ENCODE peak calls at places on chromosomes 6 and 20, in ten cellular contexts. D is fibroblast of mammary gland, F is cardiac muscle cell, G is neural progenitor cell, Y is stomach, R is transverse colon, A is omental fat pad, U is suprapubic skin, C is ascending aorta, N is GM13976. Z is an unnamed sample.

GRCh38 chr6:160950507-160950906 is 41.1 kb upstream of the MAP3K4 start:
- DNase-seq in D (peak), F (no peak), G (no peak), Y (peak), R (no peak), A (no peak), U (no peak), C (no peak), N (no peak), Z (no peak)

GRCh38 chr6:159934181-159934580 is 34.7 kb upstream of the IGF2R start:
- DNase-seq in D (no peak), F (no peak), G (no peak), Y (no peak), R (no peak), A (no peak), U (no peak), C (no peak), N (no peak), Z (peak)

GRCh38 chr20:17786221-17786718 is 86.5 kb downstream of the BANF2 start:
- DNase-seq in D (peak), F (no peak), G (no peak), Y (no peak), R (no peak), A (no peak), U (no peak), C (no peak), N (no peak), Z (no peak)

GRCh38 chr6:163414367-163415175 is at the start of gene QKI:
- DNase-seq in D (peak), F (peak), G (peak), Y (peak), R (peak), A (no peak), U (peak), C (peak), N (peak), Z (peak)

GRCh38 chr6:137341721-137342195 is 122.6 kb upstream of the IFNGR1 start:
- DNase-seq in D (peak), F (no peak), G (peak), Y (peak), R (peak), A (no peak), U (no peak), C (no peak), N (peak), Z (no peak)

GRCh38 chr6:144007779-144008500 is at the start of gene PLAGL1:
- DNase-seq in D (peak), F (peak), G (peak), Y (peak), R (peak), A (peak), U (peak), C (peak), N (peak), Z (peak)

GRCh38 chr20:38246357-38247165 is 14.0 kb downstream of the KIAA1755 start:
- DNase-seq in D (no peak), F (no peak), G (no peak), Y (no peak), R (no peak), A (no peak), U (no peak), C (no peak), N (no peak), Z (no peak)

GRCh38 chr6:112501705-112502104 is 154.6 kb downstream of the RFPL4B start:
- DNase-seq in D (peak), F (no peak), G (peak), Y (no peak), R (no peak), A (no peak), U (no peak), C (no peak), N (no peak), Z (peak)

GRCh38 chr6:143405381-143406154 is 44.9 kb downstream of the ADAT2 start:
- DNase-seq in D (peak), F (no peak), G (no peak), Y (no peak), R (no peak), A (no peak), U (no peak), C (no peak), N (no peak), Z (no peak)

GRCh38 chr20:48470141-48470540 is 357.7 kb downstream of the PREX1 start:
- DNase-seq in D (no peak), F (no peak), G (no peak), Y (no peak), R (no peak), A (no peak), U (no peak), C (no peak), N (no peak), Z (no peak)

GRCh38 chr6:140071115-140071514 is 696.7 kb upstream of the CITED2 start:
- DNase-seq in D (peak), F (no peak), G (no peak), Y (no peak), R (no peak), A (no peak), U (no peak), C (no peak), N (no peak), Z (no peak)

GRCh38 chr6:158769696-158770446 is 49.3 kb downstream of the EZR start:
- DNase-seq in D (no peak), F (no peak), G (no peak), Y (no peak), R (no peak), A (peak), U (no peak), C (no peak), N (no peak), Z (no peak)

GRCh38 chr6:73027691-73028090 is 197.6 kb downstream of the KHDC1L start:
- DNase-seq in D (no peak), F (no peak), G (no peak), Y (no peak), R (no peak), A (no peak), U (no peak), C (no peak), N (no peak), Z (no peak)

GRCh38 chr20:31516651-31517050 is 2.4 kb downstream of the HM13 start:
- DNase-seq in D (no peak), F (no peak), G (no peak), Y (no peak), R (no peak), A (no peak), U (no peak), C (no peak), N (no peak), Z (no peak)

GRCh38 chr20:64101731-64102621 is 5.4 kb downstream of the NPBWR2 start:
- DNase-seq in D (no peak), F (peak), G (peak), Y (peak), R (peak), A (no peak), U (no peak), C (no peak), N (peak), Z (no peak)
- TF ChIP-seq CTCF in D (no peak), F (peak), G (peak), Y (peak), R (peak), A (no peak), U (peak), C (peak), N (peak), Z (peak)

GRCh38 chr6:150018846-150019580 is 6.3 kb downstream of the RAET1L start:
- DNase-seq in D (no peak), F (no peak), G (no peak), Y (no peak), R (no peak), A (no peak), U (peak), C (peak), N (no peak), Z (no peak)

DNA sequence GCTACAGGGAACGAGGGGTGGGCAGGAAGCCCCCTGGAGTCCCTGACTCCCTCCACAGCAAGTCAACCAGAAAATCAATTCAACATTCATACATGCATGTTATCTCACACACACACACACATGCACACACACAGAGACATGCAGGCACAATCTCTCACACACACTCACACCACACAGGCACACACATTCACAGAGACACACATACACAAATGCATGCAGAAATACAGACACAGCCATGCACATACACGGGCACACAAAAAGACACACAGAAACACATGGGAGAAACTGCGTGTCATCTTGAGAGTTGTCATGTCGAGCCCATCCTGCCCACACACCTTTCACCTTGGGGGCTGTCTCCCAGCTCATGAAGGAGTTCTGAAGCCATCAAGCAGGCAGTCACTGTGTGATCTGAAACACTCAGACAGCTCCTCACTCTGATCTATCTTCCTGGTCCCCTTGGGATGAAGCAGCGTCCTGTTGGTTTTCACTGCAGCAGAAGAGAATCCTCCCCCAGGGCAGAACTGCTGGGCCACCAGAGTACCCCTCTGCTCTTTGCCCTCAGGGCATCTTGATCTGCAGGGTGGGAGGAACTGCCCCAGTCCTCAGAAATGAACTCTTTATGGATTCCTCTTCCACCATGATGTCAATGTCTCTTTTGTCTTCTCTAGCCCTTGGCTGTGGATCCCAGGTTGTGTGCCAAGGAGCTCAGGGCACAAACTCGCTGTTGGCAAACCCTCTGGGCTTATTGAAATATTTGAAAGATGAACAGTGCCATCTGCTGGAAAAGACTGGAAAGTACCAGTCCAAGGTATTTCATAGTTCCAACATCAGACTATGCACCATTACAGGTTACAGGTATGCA is 8.8 kb downstream of the RAET1L start:
- DNase-seq in D (peak), F (peak), G (peak), Y (peak), R (peak), A (no peak), U (peak), C (peak), N (peak), Z (peak)
- TF ChIP-seq CTCF in D (peak), F (peak), G (peak), Y (peak), R (peak), A (no peak), U (peak), C (peak), N (peak), Z (peak)

DNA sequence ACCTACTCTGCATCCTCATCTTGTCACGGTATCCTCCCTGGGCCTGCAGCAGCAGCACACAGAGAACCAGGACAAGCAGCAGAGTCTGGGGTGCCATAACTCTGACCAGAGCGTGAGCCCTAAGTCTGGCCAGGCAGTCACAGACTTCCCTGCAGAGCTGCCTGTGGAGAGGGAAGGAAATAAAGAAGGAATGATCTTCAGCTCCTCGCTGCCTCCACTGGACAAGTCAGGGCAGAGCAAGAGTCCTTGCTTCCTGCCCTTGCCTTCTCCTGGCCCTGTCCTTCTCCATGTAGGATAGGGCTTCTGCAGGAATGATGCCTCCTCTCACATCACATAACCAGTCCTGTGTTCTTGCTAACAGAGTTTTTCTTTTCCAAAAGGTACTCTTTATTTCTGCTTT is 15.9 kb upstream of the WFDC11 start:
- DNase-seq in D (peak), F (no peak), G (peak), Y (no peak), R (no peak), A (no peak), U (no peak), C (no peak), N (no peak), Z (no peak)
- TF ChIP-seq CTCF in D (peak), F (peak), G (peak), Y (no peak), R (no peak), A (no peak), U (no peak), C (no peak), N (no peak), Z (no peak)

DNA sequence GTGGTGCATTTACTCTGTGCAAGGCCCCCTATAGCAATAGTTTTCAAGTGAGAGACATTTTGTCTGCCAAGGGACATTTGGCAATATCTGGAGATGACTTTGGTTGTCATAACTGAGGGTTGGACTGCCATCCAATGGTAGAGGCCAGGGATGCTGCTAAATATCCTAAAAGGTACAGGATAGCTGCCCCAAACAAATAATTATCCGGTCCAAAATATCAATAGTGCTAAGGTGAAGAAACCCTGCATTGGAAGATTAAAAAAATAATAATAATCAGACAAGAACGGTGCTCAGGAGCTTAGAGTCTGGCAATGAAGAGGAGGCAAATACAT is 11.3 kb upstream of the FILIP1 start:
- DNase-seq in D (peak), F (no peak), G (no peak), Y (no peak), R (no peak), A (no peak), U (no peak), C (no peak), N (no peak), Z (no peak)
- TF ChIP-seq CTCF in D (peak), F (peak), G (no peak), Y (no peak), R (no peak), A (no peak), U (peak), C (peak), N (no peak), Z (no peak)

GRCh38 chr6:166771701-166772100 is 144.7 kb upstream of the RPS6KA2 start:
- DNase-seq in D (no peak), F (no peak), G (no peak), Y (no peak), R (no peak), A (no peak), U (no peak), C (no peak), N (no peak), Z (peak)

GRCh38 chr6:166770216-166771116 is 143.4 kb upstream of the RPS6KA2 start:
- DNase-seq in D (peak), F (no peak), G (no peak), Y (no peak), R (no peak), A (no peak), U (no peak), C (no peak), N (no peak), Z (peak)

GRCh38 chr6:166774292-166774691 is 147.2 kb upstream of the RPS6KA2 start:
- DNase-seq in D (no peak), F (no peak), G (no peak), Y (no peak), R (no peak), A (no peak), U (no peak), C (no peak), N (no peak), Z (peak)

GRCh38 chr6:166774770-166775169 is 147.7 kb upstream of the RPS6KA2 start:
- DNase-seq in D (no peak), F (no peak), G (no peak), Y (no peak), R (no peak), A (no peak), U (no peak), C (no peak), N (no peak), Z (peak)

GRCh38 chr6:166772518-166772917 is 145.5 kb upstream of the RPS6KA2 start:
- DNase-seq in D (no peak), F (no peak), G (no peak), Y (no peak), R (no peak), A (no peak), U (no peak), C (no peak), N (no peak), Z (peak)
- TF ChIP-seq CTCF in D (peak), F (peak), G (peak), Y (no peak), R (no peak), A (no peak), U (peak), C (no peak), N (no peak), Z (peak)

DNA sequence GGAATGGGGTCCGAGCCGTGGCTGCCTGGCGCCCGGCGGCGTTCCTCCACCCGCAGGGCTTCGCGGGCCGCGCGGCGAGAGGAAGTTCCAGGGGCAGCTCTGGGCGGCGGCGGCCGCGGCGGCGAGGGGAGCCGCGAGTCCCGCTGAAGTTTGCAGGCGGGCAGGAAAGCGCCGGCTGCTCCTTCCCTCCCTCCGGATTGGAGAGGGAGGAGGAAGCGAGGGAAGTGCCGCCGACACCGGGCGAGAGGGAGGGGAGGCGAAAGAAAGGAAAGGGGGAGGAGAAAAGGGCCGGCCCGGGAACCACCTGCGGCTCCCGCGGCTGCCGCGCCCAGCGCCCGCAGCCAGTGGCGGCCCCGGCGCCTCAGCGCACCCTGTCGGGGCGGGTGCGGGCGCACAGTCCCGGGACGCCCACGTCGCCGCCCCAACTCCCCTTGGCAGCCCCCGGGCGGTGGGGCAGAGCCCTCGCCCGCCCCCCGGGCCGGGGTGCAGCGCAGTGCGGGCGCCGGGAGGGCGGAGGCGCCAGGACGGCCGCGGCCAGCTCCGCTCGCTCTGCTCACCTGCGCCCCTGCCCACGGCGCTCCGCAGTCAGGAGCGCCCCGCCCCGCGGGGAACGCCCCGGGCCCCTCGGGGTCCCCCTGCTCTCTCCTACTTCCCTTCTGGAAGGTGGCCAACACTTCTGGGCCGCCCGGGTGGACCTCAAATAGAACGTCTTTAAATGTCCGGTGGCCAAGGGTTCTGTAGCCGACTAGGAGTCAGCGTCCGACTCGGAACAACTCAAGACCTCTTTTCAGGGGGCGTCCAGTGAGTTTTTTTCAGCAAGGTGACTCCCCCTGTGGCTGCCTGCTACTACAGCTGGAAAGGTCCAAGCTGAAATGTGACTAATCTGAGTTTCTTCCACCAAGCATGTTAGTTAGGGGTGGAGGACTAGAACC is 80.3 kb upstream of the CCDC28A start:
- DNase-seq in D (peak), F (peak), G (peak), Y (peak), R (peak), A (no peak), U (peak), C (peak), N (peak), Z (peak)
- TF ChIP-seq CTCF in D (no peak), F (no peak), G (no peak), Y (no peak), R (no peak), A (no peak), U (no peak), C (no peak), N (no peak), Z (no peak)

GRCh38 chr6:117267766-117268534 is 2.6 kb downstream of the VGLL2 start:
- DNase-seq in D (no peak), F (peak), G (peak), Y (no peak), R (no peak), A (no peak), U (no peak), C (no peak), N (peak), Z (no peak)
- TF ChIP-seq CTCF in D (peak), F (no peak), G (peak), Y (no peak), R (no peak), A (no peak), U (no peak), C (no peak), N (no peak), Z (no peak)

GRCh38 chr20:46578745-46579144 is 28.3 kb upstream of the OCSTAMP start:
- DNase-seq in D (no peak), F (no peak), G (no peak), Y (no peak), R (no peak), A (no peak), U (no peak), C (no peak), N (no peak), Z (no peak)
- TF ChIP-seq CTCF in D (no peak), F (no peak), G (no peak), Y (no peak), R (no peak), A (no peak), U (no peak), C (no peak), N (no peak), Z (no peak)

Z was measured in osteocyte.